ENCODE peak calls at places on chromosomes 12 and 14, in eight cellular contexts. N is lung microvascular endothelial cell, O is NCI-H187 treated with DMSO at 0.1 percent for 48 hours, U is T-helper 1 cell, I is HCEC 1CT, P is amygdala, L is heart right ventricle, H is Right ventricle myocardium superior. W is an unnamed sample.

GRCh38 chr12:118617922-118618450 is 241.6 kb downstream of the SUDS3 start:
- DNase-seq in O (no peak), N (no peak), L (no peak), H (no peak), U (no peak), P (no peak), I (no peak), W (no peak)

GRCh38 chr14:90140298-90140955 is 78.6 kb downstream of the KCNK13 start:
- DNase-seq in I (no peak), U (no peak), P (no peak), O (no peak), H (no peak), L (no peak), N (peak), W (no peak)

GRCh38 chr12:21769311-21769710 is 5.2 kb downstream of the KCNJ8 start:
- DNase-seq in L (no peak), H (no peak), P (no peak), I (peak), U (no peak), O (no peak), N (no peak), W (no peak)

GRCh38 chr12:53758081-53758769 is 6.4 kb upstream of the CISTR start:
- DNase-seq in O (no peak), L (no peak), H (no peak), N (no peak), U (no peak), P (no peak), I (no peak), W (no peak)

GRCh38 chr14:59407246-59407615 is 57.9 kb downstream of the GPR135 start:
- DNase-seq in N (peak), P (no peak), O (no peak), L (no peak), H (no peak), U (no peak), I (peak), W (no peak)

GRCh38 chr12:5997260-5997659 is 52.2 kb upstream of the ANO2 start:
- DNase-seq in L (no peak), I (no peak), P (no peak), N (no peak), U (no peak), O (no peak), H (no peak), W (no peak)

GRCh38 chr12:89786177-89786810 is 77.7 kb upstream of the ATP2B1 start:
- DNase-seq in P (no peak), I (no peak), H (no peak), N (no peak), U (no peak), O (no peak), L (no peak), W (no peak)

GRCh38 chr14:102362084-102362483 is 606 bp downstream of the CINP start:
- DNase-seq in H (no peak), I (peak), O (no peak), U (peak), P (no peak), L (no peak), N (no peak), W (no peak)

GRCh38 chr12:107027304-107028053 is 40.5 kb upstream of the MTERF2 start:
- DNase-seq in H (no peak), O (no peak), N (peak), U (peak), I (peak), P (no peak), L (peak), W (no peak)

GRCh38 chr12:94427520-94428381 is 31.9 kb downstream of the CEP83 start:
- DNase-seq in H (no peak), N (peak), O (no peak), L (peak), U (peak), I (peak), P (no peak), W (no peak)

GRCh38 chr12:26044007-26044394 is 80.8 kb downstream of the BHLHE41 start:
- DNase-seq in P (no peak), H (no peak), I (peak), U (no peak), L (no peak), O (no peak), N (no peak), W (no peak)

GRCh38 chr12:124745891-124746570 is 117.6 kb downstream of the SCARB1 start:
- DNase-seq in O (peak), N (peak), P (peak), I (peak), L (peak), U (no peak), H (peak), W (peak)

GRCh38 chr12:126219654-126220279 is 1154.5 kb downstream of the AACS start:
- DNase-seq in I (no peak), O (no peak), H (no peak), P (no peak), L (no peak), U (no peak), N (peak), W (no peak)

GRCh38 chr14:95098984-95099599 is 58.2 kb downstream of the DICER1 start:
- DNase-seq in P (no peak), L (peak), N (peak), U (peak), I (peak), O (peak), H (peak), W (peak)